ENCODE peak calls at places on chromosomes 13 and 19, in four cellular contexts. One of them, this sample, is unnamed.

GRCh38 chr13:72953391-72953960 is 105.3 kb upstream of the KLF5 start:
- DNase-seq in neural progenitor cell: no peak
- DNase-seq in mammary epithelial cell: no peak
- DNase-seq in PC-3: no peak
- DNase-seq in this sample: no peak

GRCh38 chr19:23686622-23687423 is at the start of gene ZNF675:
- DNase-seq in PC-3: peak; percentile 93
- DNase-seq in neural progenitor cell: peak; percentile 96
- DNase-seq in mammary epithelial cell: peak; percentile 90
- DNase-seq in this sample: peak; percentile 97

GRCh38 chr13:33191425-33192221 is 93.9 kb downstream of the STARD13 start:
- DNase-seq in mammary epithelial cell: no peak
- DNase-seq in neural progenitor cell: no peak
- DNase-seq in PC-3: no peak
- DNase-seq in this sample: no peak

GRCh38 chr19:5618591-5618990 is 4.0 kb downstream of the SAFB2 start:
- DNase-seq in PC-3: no peak
- DNase-seq in mammary epithelial cell: no peak
- DNase-seq in neural progenitor cell: no peak
- DNase-seq in this sample: no peak

GRCh38 chr13:45412274-45413049 is 5.7 kb downstream of the SLC25A30 start:
- DNase-seq in mammary epithelial cell: no peak
- DNase-seq in neural progenitor cell: no peak
- DNase-seq in PC-3: peak; percentile 16
- DNase-seq in this sample: no peak

GRCh38 chr13:41177616-41178015 is 16.8 kb downstream of the KBTBD7 start:
- DNase-seq in neural progenitor cell: no peak
- DNase-seq in PC-3: no peak
- DNase-seq in mammary epithelial cell: no peak
- DNase-seq in this sample: no peak

GRCh38 chr19:34306213-34306661 is 51.9 kb downstream of the GARRE1 start:
- DNase-seq in mammary epithelial cell: no peak
- DNase-seq in neural progenitor cell: no peak
- DNase-seq in PC-3: no peak
- DNase-seq in this sample: no peak

GRCh38 chr13:102940143-102940542 is 94.3 kb downstream of the ERCC5 start:
- DNase-seq in PC-3: no peak
- DNase-seq in mammary epithelial cell: no peak
- DNase-seq in neural progenitor cell: no peak
- DNase-seq in this sample: peak; percentile 73

GRCh38 chr13:28117689-28118377 is 17.5 kb upstream of the FLT3 start:
- DNase-seq in PC-3: peak; percentile 37
- DNase-seq in mammary epithelial cell: no peak
- DNase-seq in neural progenitor cell: no peak
- DNase-seq in this sample: peak; percentile 41

GRCh38 chr19:2616741-2617392 is 85.6 kb downstream of the GNG7 start:
- DNase-seq in PC-3: no peak
- DNase-seq in neural progenitor cell: no peak
- DNase-seq in mammary epithelial cell: no peak
- DNase-seq in this sample: no peak

GRCh38 chr19:43575156-43575950 is at the start of the genes PINLYP and XRCC1:
- DNase-seq in PC-3: peak; percentile 97
- DNase-seq in mammary epithelial cell: peak; percentile 98
- DNase-seq in neural progenitor cell: peak; percentile 99
- DNase-seq in this sample: peak; percentile 100

GRCh38 chr19:6064703-6065073 is 45.6 kb downstream of the RFX2 start:
- DNase-seq in neural progenitor cell: no peak
- DNase-seq in mammary epithelial cell: no peak
- DNase-seq in PC-3: no peak
- DNase-seq in this sample: no peak

GRCh38 chr19:56765107-56765506 is 75.4 kb downstream of the PEG3 start:
- DNase-seq in PC-3: no peak
- DNase-seq in neural progenitor cell: no peak
- DNase-seq in mammary epithelial cell: no peak
- DNase-seq in this sample: no peak

GRCh38 chr13:111658150-111659100 is 338.0 kb downstream of the TEX29 start:
- DNase-seq in neural progenitor cell: peak; percentile 93
- DNase-seq in mammary epithelial cell: no peak
- DNase-seq in PC-3: no peak
- DNase-seq in this sample: peak; percentile 73

DNA sequence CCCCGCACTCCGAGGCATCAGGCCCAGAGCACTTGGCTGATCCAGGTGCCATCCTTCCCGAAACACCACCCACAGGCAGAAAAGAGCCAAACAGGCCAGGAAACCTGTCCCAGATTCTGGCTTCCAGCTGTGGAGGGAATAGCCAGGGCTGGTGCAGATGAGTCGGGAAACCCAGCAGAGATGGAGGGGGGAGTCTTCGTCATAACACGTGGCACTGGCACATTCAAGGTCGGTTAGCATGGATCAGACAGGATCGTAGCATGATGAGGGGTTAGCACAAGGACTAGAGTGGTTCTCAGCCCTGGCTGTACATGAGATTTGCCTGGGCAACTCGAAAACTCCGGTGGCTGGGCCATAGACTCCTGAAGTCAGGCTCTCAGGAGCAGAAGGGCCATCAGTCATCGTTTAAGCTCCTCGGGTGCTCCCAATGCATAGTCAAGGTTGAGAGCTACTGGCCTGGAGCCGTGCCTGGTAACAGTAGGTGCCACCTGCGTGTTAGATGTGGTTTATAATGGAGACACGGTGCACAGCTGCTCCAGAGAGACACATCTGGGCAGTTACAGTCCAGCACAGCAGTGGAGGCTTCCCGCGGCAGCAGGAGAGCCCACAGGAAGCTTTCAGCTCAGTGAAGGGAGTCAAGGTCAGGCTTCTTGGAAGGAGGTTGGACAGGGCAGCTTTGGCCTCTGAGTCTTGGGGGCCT is 6.3 kb downstream of the CYTH2 start:
- DNase-seq in neural progenitor cell: no peak
- DNase-seq in mammary epithelial cell: no peak
- DNase-seq in PC-3: no peak
- DNase-seq in this sample: no peak
- H4K20me1 ChIP-seq in neural progenitor cell: peaks cover 56% of the 10 kb centered on the region
- H4K20me1 ChIP-seq in mammary epithelial cell: no peaks in the 10 kb centered on the region
- H4K20me1 ChIP-seq in PC-3: peaks cover 5% of the 10 kb centered on the region
- H4K20me1 ChIP-seq in this sample: peaks cover 17% of the 10 kb centered on the region

DNA sequence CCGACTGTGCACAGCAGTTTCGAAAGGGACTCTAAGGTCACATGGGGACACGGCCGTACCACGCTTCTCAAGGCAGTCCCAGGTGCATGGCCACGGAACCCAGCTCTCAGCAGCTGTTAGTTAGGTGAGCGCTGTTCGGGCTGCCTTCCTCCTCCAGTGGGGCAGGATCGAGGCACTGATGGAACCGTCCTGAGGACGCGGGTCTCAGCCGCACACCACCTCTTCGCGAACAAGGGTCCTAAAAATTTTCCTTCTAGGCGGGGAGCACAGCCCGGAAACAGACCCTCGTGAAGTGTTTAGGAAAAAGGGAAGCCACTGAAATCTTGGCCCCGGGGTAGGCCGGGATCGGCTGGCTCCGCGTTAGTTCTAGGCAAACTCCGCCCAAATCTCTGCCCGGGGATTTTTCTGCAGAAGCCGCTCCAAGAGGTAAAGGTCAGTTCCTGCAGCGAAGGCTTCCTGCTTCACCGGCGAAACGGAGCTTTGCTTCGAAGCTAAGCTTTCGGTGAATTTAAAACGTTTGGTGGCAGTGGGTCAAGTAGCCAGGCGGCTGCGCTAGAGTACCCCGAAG is 752 bp downstream of the GJB2 start:
- DNase-seq in PC-3: peak; percentile 65
- DNase-seq in neural progenitor cell: peak; percentile 76
- DNase-seq in mammary epithelial cell: peak; percentile 56
- DNase-seq in this sample: peak; percentile 78
- TF ChIP-seq EZH2 in PC-3: no peak
- TF ChIP-seq EZH2 in neural progenitor cell: no peak
- TF ChIP-seq EZH2 in mammary epithelial cell: no peak
- TF ChIP-seq EZH2 in this sample: peak; percentile 83

GRCh38 chr19:16584825-16585801 is 12.9 kb upstream of the SLC35E1 start:
- DNase-seq in neural progenitor cell: no peak
- DNase-seq in mammary epithelial cell: no peak
- DNase-seq in PC-3: no peak
- DNase-seq in this sample: peak; percentile 22
- H3K4me3 ChIP-seq in neural progenitor cell: peak overlapping the region; percentile 35
- H3K4me3 ChIP-seq in mammary epithelial cell: no peak overlapping the region
- H3K4me3 ChIP-seq in PC-3: no peak overlapping the region
- H3K4me3 ChIP-seq in this sample: peak overlapping the region; percentile 44

GRCh38 chr13:99505814-99506269 is 4.6 kb downstream of the TM9SF2 start:
- DNase-seq in mammary epithelial cell: no peak
- DNase-seq in PC-3: peak; percentile 50
- DNase-seq in neural progenitor cell: no peak
- DNase-seq in this sample: no peak

GRCh38 chr13:99506632-99507031 is 5.4 kb downstream of the TM9SF2 start:
- DNase-seq in neural progenitor cell: no peak
- DNase-seq in mammary epithelial cell: no peak
- DNase-seq in PC-3: no peak
- DNase-seq in this sample: no peak

GRCh38 chr13:99509477-99509876 is 8.2 kb downstream of the TM9SF2 start:
- DNase-seq in PC-3: no peak
- DNase-seq in neural progenitor cell: no peak
- DNase-seq in mammary epithelial cell: no peak
- DNase-seq in this sample: no peak

GRCh38 chr13:99501952-99502310 is 659 bp downstream of the TM9SF2 start:
- DNase-seq in mammary epithelial cell: peak; percentile 23
- DNase-seq in neural progenitor cell: no peak
- DNase-seq in PC-3: peak; percentile 6
- DNase-seq in this sample: peak; percentile 26

DNA sequence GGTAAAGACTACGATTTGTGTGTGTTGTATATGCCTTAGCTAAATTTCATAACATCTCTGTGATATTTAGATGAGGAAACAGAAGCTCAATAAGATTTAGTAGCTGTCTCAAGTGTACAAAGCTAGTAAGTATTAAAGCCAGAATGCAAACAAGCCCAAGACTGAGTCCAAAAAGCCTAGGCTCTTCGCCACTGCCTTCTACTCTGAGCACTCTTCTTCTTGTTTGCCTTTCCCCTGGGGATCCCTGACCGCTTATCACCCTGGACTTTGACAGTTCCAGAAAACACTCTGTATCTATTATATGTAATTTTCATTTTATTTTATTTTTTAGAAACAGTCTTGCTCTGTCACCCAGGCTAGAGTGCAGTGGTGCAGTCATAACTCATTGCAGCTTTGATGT is 5.8 kb downstream of the TM9SF2 start:
- DNase-seq in neural progenitor cell: no peak
- DNase-seq in PC-3: no peak
- DNase-seq in mammary epithelial cell: no peak
- DNase-seq in this sample: no peak
- H4K20me1 ChIP-seq in neural progenitor cell: peaks cover 8% of the 10 kb centered on the region
- H4K20me1 ChIP-seq in PC-3: peaks cover 22% of the 10 kb centered on the region
- H4K20me1 ChIP-seq in mammary epithelial cell: no peaks in the 10 kb centered on the region
- H4K20me1 ChIP-seq in this sample: peaks cover 23% of the 10 kb centered on the region

GRCh38 chr19:50820549-50821247 is 2.9 kb downstream of the KLK1 start:
- DNase-seq in neural progenitor cell: no peak
- DNase-seq in mammary epithelial cell: no peak
- DNase-seq in PC-3: no peak
- DNase-seq in this sample: peak; percentile 53
- TF ChIP-seq EZH2 in neural progenitor cell: no peak
- TF ChIP-seq EZH2 in mammary epithelial cell: no peak
- TF ChIP-seq EZH2 in PC-3: no peak
- TF ChIP-seq EZH2 in this sample: no peak

GRCh38 chr19:7258840-7259395 is 35.3 kb downstream of the INSR start:
- DNase-seq in neural progenitor cell: no peak
- DNase-seq in mammary epithelial cell: no peak
- DNase-seq in PC-3: no peak
- DNase-seq in this sample: no peak
- H3K4me3 ChIP-seq in neural progenitor cell: no peak overlapping the region
- H3K4me3 ChIP-seq in mammary epithelial cell: no peak overlapping the region
- H3K4me3 ChIP-seq in PC-3: no peak overlapping the region
- H3K4me3 ChIP-seq in this sample: no peak overlapping the region

GRCh38 chr19:15421136-15421535 is 2.3 kb upstream of the AKAP8L start:
- DNase-seq in mammary epithelial cell: no peak
- DNase-seq in PC-3: no peak
- DNase-seq in neural progenitor cell: no peak
- DNase-seq in this sample: no peak

GRCh38 chr19:15419413-15420025 is 731 bp upstream of the AKAP8L start:
- DNase-seq in mammary epithelial cell: no peak
- DNase-seq in neural progenitor cell: no peak
- DNase-seq in PC-3: peak; percentile 43
- DNase-seq in this sample: no peak

GRCh38 chr19:15418588-15419412 is at the start of gene AKAP8L:
- DNase-seq in PC-3: peak; percentile 99
- DNase-seq in mammary epithelial cell: peak; percentile 99
- DNase-seq in neural progenitor cell: peak; percentile 99
- DNase-seq in this sample: peak; percentile 100

GRCh38 chr19:15418112-15418587 is 638 bp downstream of the AKAP8L start:
- DNase-seq in PC-3: peak; percentile 26
- DNase-seq in neural progenitor cell: peak; percentile 39
- DNase-seq in mammary epithelial cell: no peak
- DNase-seq in this sample: no peak

DNA sequence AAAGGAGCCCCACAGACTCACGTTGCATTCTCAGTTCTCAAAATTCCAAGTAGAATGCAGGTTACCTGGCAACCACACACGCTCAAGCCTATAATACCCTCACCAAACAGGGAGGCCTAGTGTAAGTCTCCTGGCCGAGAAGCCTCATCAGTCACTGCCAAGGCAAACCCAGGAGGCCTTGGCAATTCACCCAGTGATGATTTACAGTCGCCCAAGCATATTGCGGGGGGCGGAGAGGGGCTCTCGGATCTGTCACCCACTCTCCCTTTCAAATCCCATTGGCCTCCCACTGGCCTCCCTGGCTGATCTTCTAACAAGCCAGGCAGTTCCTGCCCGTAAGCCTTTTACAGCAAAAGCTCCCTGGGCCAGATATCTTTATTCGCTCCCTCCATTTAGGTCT is 1.1 kb downstream of the AKAP8L start:
- DNase-seq in PC-3: peak; percentile 6
- DNase-seq in mammary epithelial cell: peak; percentile 9
- DNase-seq in neural progenitor cell: no peak
- DNase-seq in this sample: no peak
- H4K20me1 ChIP-seq in PC-3: peaks cover 35% of the 10 kb centered on the region
- H4K20me1 ChIP-seq in mammary epithelial cell: peaks cover 3% of the 10 kb centered on the region
- H4K20me1 ChIP-seq in neural progenitor cell: peaks cover 52% of the 10 kb centered on the region
- H4K20me1 ChIP-seq in this sample: peaks cover 52% of the 10 kb centered on the region

DNA sequence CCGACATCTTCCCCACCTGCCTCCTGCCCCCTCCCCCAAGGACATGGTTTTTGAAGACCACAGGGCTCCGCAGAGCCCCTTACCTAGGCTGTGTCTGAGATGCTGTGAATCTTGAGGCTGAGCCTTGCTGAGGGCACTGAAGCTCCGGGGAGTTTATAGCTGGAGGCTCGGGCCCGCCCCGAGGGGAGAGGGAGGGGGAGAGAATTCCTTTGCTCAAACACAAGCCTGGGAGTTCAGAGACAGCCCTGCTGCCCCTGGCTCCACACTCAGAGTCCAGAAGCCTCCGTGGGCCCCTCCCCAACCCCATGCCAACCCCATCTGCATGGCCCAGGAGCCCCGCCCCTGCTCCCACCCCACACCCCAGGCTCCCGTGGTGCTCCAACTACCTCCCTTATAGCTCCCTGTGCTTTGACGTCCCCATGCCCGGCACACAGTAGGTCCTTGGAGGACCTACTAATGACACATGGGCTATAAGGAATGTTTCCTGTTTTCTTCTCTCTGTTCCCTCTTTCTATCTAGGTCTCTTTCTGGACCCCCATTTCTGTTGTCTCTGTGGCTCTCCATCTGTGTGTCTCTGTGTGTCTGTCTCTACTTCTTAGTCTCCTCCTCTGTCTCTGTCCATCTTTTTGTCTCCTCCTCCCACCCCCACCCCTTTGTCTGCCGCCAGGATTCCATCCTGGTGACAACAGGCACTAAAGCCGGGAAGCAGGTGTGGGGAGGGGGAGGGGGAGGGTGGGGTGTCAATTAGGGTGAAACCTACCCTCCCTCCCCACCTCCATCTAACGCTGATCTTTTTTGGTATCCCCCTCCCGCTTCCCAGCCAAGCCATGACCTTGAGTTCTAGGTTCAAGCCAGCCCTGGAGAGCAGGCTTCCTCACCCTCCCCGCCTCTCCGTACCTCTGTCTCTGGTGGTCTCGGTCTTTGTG is at the start of gene TNNT1:
- DNase-seq in mammary epithelial cell: no peak
- DNase-seq in neural progenitor cell: peak; percentile 78
- DNase-seq in PC-3: peak; percentile 25
- DNase-seq in this sample: peak; percentile 83
- TF ChIP-seq EZH2 in mammary epithelial cell: no peak
- TF ChIP-seq EZH2 in neural progenitor cell: no peak
- TF ChIP-seq EZH2 in PC-3: no peak
- TF ChIP-seq EZH2 in this sample: no peak